ENCODE peak calls at places on chromosomes 13 and 19, in ten cellular contexts. One of them, this sample, is unnamed.

GRCh38 chr13:70171151-70171550 is 62.9 kb upstream of the KLHL1 start:
- DNase-seq in HL-60: no peak
- DNase-seq in adrenal gland: no peak
- DNase-seq in breast epithelium: no peak
- DNase-seq in AG09309: no peak
- DNase-seq in ovary: no peak
- DNase-seq in PC-9: no peak
- DNase-seq in iPS DF 6.9: no peak
- DNase-seq in GM23248: no peak
- DNase-seq in IMR-90: no peak
- DNase-seq in this sample: no peak

GRCh38 chr19:15402411-15403150 is 16.2 kb downstream of the AKAP8L start:
- DNase-seq in HL-60: no peak
- DNase-seq in adrenal gland: no peak
- DNase-seq in breast epithelium: no peak
- DNase-seq in AG09309: no peak
- DNase-seq in ovary: no peak
- DNase-seq in PC-9: no peak
- DNase-seq in iPS DF 6.9: no peak
- DNase-seq in GM23248: no peak
- DNase-seq in IMR-90: no peak
- DNase-seq in this sample: peak

GRCh38 chr13:21232599-21232998 is 56.1 kb downstream of the MRPL57 start:
- DNase-seq in HL-60: no peak
- DNase-seq in adrenal gland: no peak
- DNase-seq in breast epithelium: no peak
- DNase-seq in AG09309: no peak
- DNase-seq in ovary: no peak
- DNase-seq in PC-9: no peak
- DNase-seq in iPS DF 6.9: no peak
- DNase-seq in GM23248: no peak
- DNase-seq in IMR-90: no peak
- DNase-seq in this sample: no peak

GRCh38 chr19:10292789-10293636 is 3.3 kb downstream of the ICAM5 start:
- DNase-seq in HL-60: no peak
- DNase-seq in adrenal gland: no peak
- DNase-seq in breast epithelium: no peak
- DNase-seq in AG09309: no peak
- DNase-seq in ovary: no peak
- DNase-seq in PC-9: no peak
- DNase-seq in iPS DF 6.9: no peak
- DNase-seq in GM23248: peak
- DNase-seq in IMR-90: no peak
- DNase-seq in this sample: no peak

GRCh38 chr13:23347601-23348000 is 85.9 kb downstream of the SACS start:
- DNase-seq in HL-60: no peak
- DNase-seq in adrenal gland: no peak
- DNase-seq in breast epithelium: no peak
- DNase-seq in AG09309: no peak
- DNase-seq in ovary: no peak
- DNase-seq in PC-9: no peak
- DNase-seq in iPS DF 6.9: no peak
- DNase-seq in GM23248: no peak
- DNase-seq in IMR-90: no peak
- DNase-seq in this sample: no peak

GRCh38 chr13:87524775-87525174 is 146.4 kb upstream of the SLITRK5 start:
- DNase-seq in HL-60: no peak
- DNase-seq in adrenal gland: no peak
- DNase-seq in breast epithelium: no peak
- DNase-seq in AG09309: no peak
- DNase-seq in ovary: no peak
- DNase-seq in PC-9: no peak
- DNase-seq in iPS DF 6.9: no peak
- DNase-seq in GM23248: no peak
- DNase-seq in IMR-90: no peak
- DNase-seq in this sample: no peak

GRCh38 chr13:20442370-20442769 is 83.3 kb downstream of the CRYL1 start:
- DNase-seq in HL-60: no peak
- DNase-seq in adrenal gland: no peak
- DNase-seq in breast epithelium: no peak
- DNase-seq in AG09309: no peak
- DNase-seq in ovary: no peak
- DNase-seq in PC-9: no peak
- DNase-seq in iPS DF 6.9: no peak
- DNase-seq in GM23248: no peak
- DNase-seq in IMR-90: no peak
- DNase-seq in this sample: no peak

GRCh38 chr19:16514383-16515019 is 18.3 kb downstream of the C19orf44 start:
- DNase-seq in HL-60: no peak
- DNase-seq in adrenal gland: no peak
- DNase-seq in breast epithelium: no peak
- DNase-seq in AG09309: no peak
- DNase-seq in ovary: no peak
- DNase-seq in PC-9: no peak
- DNase-seq in iPS DF 6.9: no peak
- DNase-seq in GM23248: no peak
- DNase-seq in IMR-90: no peak
- DNase-seq in this sample: no peak

GRCh38 chr13:31588331-31588730 is 151.0 kb upstream of the RXFP2 start:
- DNase-seq in HL-60: no peak
- DNase-seq in adrenal gland: no peak
- DNase-seq in breast epithelium: no peak
- DNase-seq in AG09309: no peak
- DNase-seq in ovary: no peak
- DNase-seq in PC-9: no peak
- DNase-seq in iPS DF 6.9: no peak
- DNase-seq in GM23248: no peak
- DNase-seq in IMR-90: no peak
- DNase-seq in this sample: no peak

GRCh38 chr19:11295665-11296245 is at the start of gene TSPAN16:
- DNase-seq in HL-60: no peak
- DNase-seq in adrenal gland: no peak
- DNase-seq in breast epithelium: no peak
- DNase-seq in AG09309: no peak
- DNase-seq in ovary: no peak
- DNase-seq in PC-9: no peak
- DNase-seq in iPS DF 6.9: no peak
- DNase-seq in GM23248: no peak
- DNase-seq in IMR-90: no peak
- DNase-seq in this sample: no peak

GRCh38 chr13:34591163-34591562 is 350.9 kb upstream of the NBEA start:
- DNase-seq in HL-60: no peak
- DNase-seq in adrenal gland: no peak
- DNase-seq in breast epithelium: no peak
- DNase-seq in AG09309: no peak
- DNase-seq in ovary: no peak
- DNase-seq in PC-9: no peak
- DNase-seq in iPS DF 6.9: no peak
- DNase-seq in GM23248: peak
- DNase-seq in IMR-90: no peak
- DNase-seq in this sample: no peak

GRCh38 chr19:46579286-46579944 is 21.7 kb upstream of the CALM3 start:
- DNase-seq in HL-60: peak
- DNase-seq in adrenal gland: no peak
- DNase-seq in breast epithelium: no peak
- DNase-seq in AG09309: no peak
- DNase-seq in ovary: no peak
- DNase-seq in PC-9: no peak
- DNase-seq in iPS DF 6.9: no peak
- DNase-seq in GM23248: peak
- DNase-seq in IMR-90: no peak
- DNase-seq in this sample: no peak

GRCh38 chr19:3479819-3480215 is 508 bp downstream of the SMIM24 start:
- DNase-seq in HL-60: peak
- DNase-seq in adrenal gland: no peak
- DNase-seq in breast epithelium: no peak
- DNase-seq in AG09309: no peak
- DNase-seq in ovary: no peak
- DNase-seq in PC-9: no peak
- DNase-seq in iPS DF 6.9: no peak
- DNase-seq in GM23248: peak
- DNase-seq in IMR-90: no peak
- DNase-seq in this sample: no peak

GRCh38 chr13:95660981-95661581 is 15.9 kb upstream of the DNAJC3 start:
- DNase-seq in HL-60: peak
- DNase-seq in adrenal gland: peak
- DNase-seq in breast epithelium: no peak
- DNase-seq in AG09309: no peak
- DNase-seq in ovary: no peak
- DNase-seq in PC-9: peak
- DNase-seq in iPS DF 6.9: no peak
- DNase-seq in GM23248: peak
- DNase-seq in IMR-90: peak
- DNase-seq in this sample: no peak

GRCh38 chr19:17262557-17262956 is 2.0 kb downstream of the USHBP1 start:
- DNase-seq in HL-60: no peak
- DNase-seq in adrenal gland: no peak
- DNase-seq in breast epithelium: no peak
- DNase-seq in AG09309: no peak
- DNase-seq in ovary: no peak
- DNase-seq in PC-9: no peak
- DNase-seq in iPS DF 6.9: no peak
- DNase-seq in GM23248: no peak
- DNase-seq in IMR-90: no peak
- DNase-seq in this sample: no peak

GRCh38 chr13:100434010-100434763 is 154.4 kb downstream of the GGACT start:
- DNase-seq in HL-60: no peak
- DNase-seq in adrenal gland: no peak
- DNase-seq in breast epithelium: no peak
- DNase-seq in AG09309: no peak
- DNase-seq in ovary: no peak
- DNase-seq in PC-9: peak
- DNase-seq in iPS DF 6.9: no peak
- DNase-seq in GM23248: peak
- DNase-seq in IMR-90: peak
- DNase-seq in this sample: no peak

GRCh38 chr13:69690999-69691398 is 416.6 kb upstream of the ATXN8OS start:
- DNase-seq in HL-60: no peak
- DNase-seq in adrenal gland: no peak
- DNase-seq in breast epithelium: no peak
- DNase-seq in AG09309: no peak
- DNase-seq in ovary: no peak
- DNase-seq in PC-9: no peak
- DNase-seq in iPS DF 6.9: no peak
- DNase-seq in GM23248: no peak
- DNase-seq in IMR-90: no peak
- DNase-seq in this sample: no peak

GRCh38 chr19:39696418-39696817 is 7.9 kb upstream of the LGALS14 start:
- DNase-seq in HL-60: no peak
- DNase-seq in adrenal gland: no peak
- DNase-seq in breast epithelium: no peak
- DNase-seq in AG09309: no peak
- DNase-seq in ovary: no peak
- DNase-seq in PC-9: peak
- DNase-seq in iPS DF 6.9: no peak
- DNase-seq in GM23248: no peak
- DNase-seq in IMR-90: no peak
- DNase-seq in this sample: no peak

DNA sequence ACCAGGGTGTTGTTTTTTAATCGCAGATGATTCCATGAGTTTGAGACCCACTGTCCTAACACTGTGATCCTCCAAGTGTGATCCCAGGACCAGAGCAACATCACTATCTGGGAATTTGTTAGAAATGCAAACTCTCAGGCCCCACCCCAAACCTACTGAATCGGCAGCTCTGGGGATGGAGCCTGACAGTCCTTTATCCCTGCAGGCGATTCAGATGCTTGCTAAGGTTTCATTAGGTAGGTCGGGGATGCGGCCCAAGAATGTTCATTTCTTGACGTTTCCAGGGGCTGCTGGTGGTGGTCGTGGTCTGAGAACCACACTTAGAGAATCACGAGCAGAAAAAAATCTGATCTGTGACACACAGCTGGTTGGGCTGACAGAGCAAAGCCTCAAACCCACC is 1.4 kb upstream of the FARP1 start:
- DNase-seq in HL-60: no peak
- DNase-seq in adrenal gland: no peak
- DNase-seq in breast epithelium: no peak
- DNase-seq in AG09309: no peak
- DNase-seq in ovary: no peak
- DNase-seq in PC-9: no peak
- DNase-seq in iPS DF 6.9: no peak
- DNase-seq in GM23248: no peak
- DNase-seq in IMR-90: no peak
- DNase-seq in this sample: no peak
- H3K4me3 ChIP-seq in HL-60: no peak
- H3K4me3 ChIP-seq in adrenal gland: no peak
- H3K4me3 ChIP-seq in breast epithelium: no peak
- H3K4me3 ChIP-seq in AG09309: no peak
- H3K4me3 ChIP-seq in ovary: no peak
- H3K4me3 ChIP-seq in PC-9: no peak
- H3K4me3 ChIP-seq in iPS DF 6.9: no peak
- H3K4me3 ChIP-seq in GM23248: no peak
- H3K4me3 ChIP-seq in IMR-90: no peak
- H3K4me3 ChIP-seq in this sample: no peak

GRCh38 chr19:12779162-12779993 is 4.0 kb upstream of the HOOK2 start:
- DNase-seq in HL-60: no peak
- DNase-seq in adrenal gland: peak
- DNase-seq in breast epithelium: no peak
- DNase-seq in AG09309: no peak
- DNase-seq in ovary: peak
- DNase-seq in PC-9: peak
- DNase-seq in iPS DF 6.9: no peak
- DNase-seq in GM23248: peak
- DNase-seq in IMR-90: peak
- DNase-seq in this sample: peak
- H3K4me3 ChIP-seq in HL-60: no peak
- H3K4me3 ChIP-seq in adrenal gland: no peak
- H3K4me3 ChIP-seq in breast epithelium: peak
- H3K4me3 ChIP-seq in AG09309: peak
- H3K4me3 ChIP-seq in ovary: peak
- H3K4me3 ChIP-seq in PC-9: peak
- H3K4me3 ChIP-seq in iPS DF 6.9: no peak
- H3K4me3 ChIP-seq in GM23248: peak
- H3K4me3 ChIP-seq in IMR-90: no peak
- H3K4me3 ChIP-seq in this sample: peak

DNA sequence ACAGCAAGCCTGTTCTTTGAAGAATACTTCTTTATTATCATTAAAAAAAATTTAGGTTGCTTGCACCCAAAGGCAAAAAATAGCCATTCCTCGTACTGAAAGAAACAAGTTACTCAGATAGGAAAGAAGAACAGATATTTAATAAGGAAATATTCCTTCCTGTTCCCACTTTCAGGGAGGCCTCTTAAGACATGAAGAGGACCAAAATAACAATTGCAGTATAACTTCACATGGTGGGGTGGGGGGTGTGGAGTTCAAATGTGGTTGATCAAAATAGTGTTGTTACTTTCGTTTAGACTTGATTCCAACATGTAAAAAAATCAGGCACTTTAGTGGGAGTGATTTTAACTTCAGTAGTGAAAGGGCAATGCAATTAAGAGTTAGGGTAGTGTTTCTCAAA is 3.6 kb downstream of the RGCC start:
- DNase-seq in HL-60: no peak
- DNase-seq in adrenal gland: no peak
- DNase-seq in breast epithelium: no peak
- DNase-seq in AG09309: no peak
- DNase-seq in ovary: no peak
- DNase-seq in PC-9: no peak
- DNase-seq in iPS DF 6.9: no peak
- DNase-seq in GM23248: no peak
- DNase-seq in IMR-90: no peak
- DNase-seq in this sample: no peak
- H3K4me3 ChIP-seq in HL-60: no peak
- H3K4me3 ChIP-seq in adrenal gland: no peak
- H3K4me3 ChIP-seq in breast epithelium: no peak
- H3K4me3 ChIP-seq in AG09309: no peak
- H3K4me3 ChIP-seq in ovary: no peak
- H3K4me3 ChIP-seq in PC-9: no peak
- H3K4me3 ChIP-seq in iPS DF 6.9: no peak
- H3K4me3 ChIP-seq in GM23248: no peak
- H3K4me3 ChIP-seq in IMR-90: no peak
- H3K4me3 ChIP-seq in this sample: peak

GRCh38 chr19:23415034-23415433 is 19.8 kb upstream of the ZNF91 start:
- DNase-seq in HL-60: no peak
- DNase-seq in adrenal gland: no peak
- DNase-seq in breast epithelium: no peak
- DNase-seq in AG09309: no peak
- DNase-seq in ovary: no peak
- DNase-seq in PC-9: no peak
- DNase-seq in iPS DF 6.9: no peak
- DNase-seq in GM23248: no peak
- DNase-seq in IMR-90: no peak
- DNase-seq in this sample: no peak
- H3K4me3 ChIP-seq in HL-60: no peak
- H3K4me3 ChIP-seq in adrenal gland: no peak
- H3K4me3 ChIP-seq in breast epithelium: peak
- H3K4me3 ChIP-seq in AG09309: no peak
- H3K4me3 ChIP-seq in ovary: peak
- H3K4me3 ChIP-seq in PC-9: no peak
- H3K4me3 ChIP-seq in iPS DF 6.9: peak
- H3K4me3 ChIP-seq in GM23248: peak
- H3K4me3 ChIP-seq in IMR-90: no peak
- H3K4me3 ChIP-seq in this sample: peak